ENCODE peak calls at places on chromosomes 2 and 18, in nine cellular contexts. K, A, T, Y, X, Z, E, Q and F are unnamed samples.

GRCh38 chr18:55321268-55322175 is 266.5 kb downstream of the TCF4 start:
- DNase-seq in Q (peak; percentile 52), Z (peak; percentile 57), T (peak; percentile 84), K (no peak), A (peak; percentile 92), E (peak; percentile 71), Y (no peak), X (peak; percentile 95), F (peak; percentile 16)

GRCh38 chr18:12034241-12035100 is 53.2 kb downstream of the IMPA2 start:
- DNase-seq in K (no peak), E (no peak), Z (peak; percentile 82), Y (no peak), Q (no peak), T (no peak), A (no peak), X (no peak), F (peak; percentile 50)

GRCh38 chr2:62340981-62341624 is 145.2 kb downstream of the B3GNT2 start:
- DNase-seq in A (no peak), Q (no peak), Z (no peak), K (peak; percentile 55), Y (no peak), X (peak; percentile 9), T (peak; percentile 90), E (no peak), F (no peak)

GRCh38 chr2:135843671-135844070 is 6.7 kb upstream of the LCT start:
- DNase-seq in E (no peak), A (no peak), Z (no peak), K (no peak), Q (no peak), X (no peak), T (no peak), Y (no peak), F (no peak)

GRCh38 chr2:74577448-74577847 is 22.9 kb downstream of the DOK1 start:
- DNase-seq in T (no peak), Q (no peak), Z (peak; percentile 88), X (peak; percentile 73), E (no peak), Y (no peak), K (no peak), A (no peak), F (peak; percentile 97)

GRCh38 chr18:28529644-28530043 is 352.7 kb upstream of the CDH2 start:
- DNase-seq in E (no peak), Q (no peak), Z (no peak), K (no peak), X (no peak), A (no peak), T (no peak), Y (no peak), F (no peak)

GRCh38 chr2:5125017-5125730 is 567.0 kb upstream of the SOX11 start:
- DNase-seq in T (peak; percentile 72), K (peak; percentile 68), Z (no peak), E (no peak), Q (no peak), X (no peak), Y (no peak), A (no peak), F (no peak)

GRCh38 chr2:23532311-23533013 is 147.5 kb downstream of the KLHL29 start:
- DNase-seq in A (no peak), E (no peak), Q (no peak), X (no peak), Y (no peak), Z (peak; percentile 29), K (no peak), T (no peak), F (no peak)

GRCh38 chr2:219292616-219293015 is 13.4 kb downstream of the DNAJB2 start:
- DNase-seq in A (no peak), K (no peak), Z (no peak), X (no peak), Q (no peak), Y (no peak), E (no peak), T (no peak), F (no peak)

GRCh38 chr2:68252407-68253210 is at the start of gene PPP3R1:
- DNase-seq in E (peak; percentile 98), Q (peak; percentile 94), Z (peak; percentile 89), T (peak; percentile 68), X (peak; percentile 97), A (peak; percentile 98), K (peak; percentile 68), Y (peak; percentile 76), F (peak; percentile 92)

GRCh38 chr18:46370898-46371297 is 266.7 kb downstream of the HAUS1 start:
- DNase-seq in X (no peak), T (no peak), E (no peak), K (no peak), A (no peak), Z (no peak), Q (no peak), Y (no peak), F (no peak)

GRCh38 chr2:140589273-140589672 is 1541.5 kb downstream of the LRP1B start:
- DNase-seq in T (no peak), E (no peak), A (no peak), K (no peak), X (no peak), Q (no peak), Y (no peak), Z (no peak), F (no peak)

GRCh38 chr2:216064014-216064630 is 17.5 kb downstream of the PECR start:
- DNase-seq in X (peak; percentile 32), Q (no peak), Y (no peak), T (no peak), E (no peak), A (no peak), K (no peak), Z (no peak), F (no peak)

GRCh38 chr2:285506-285905 is 2.4 kb downstream of the ALKAL2 start:
- DNase-seq in Z (no peak), Y (peak; percentile 35), E (no peak), Q (no peak), K (no peak), X (peak; percentile 75), A (no peak), T (no peak), F (no peak)

GRCh38 chr2:42959993-42960834 is 167.8 kb upstream of the HAAO start:
- DNase-seq in Y (no peak), A (no peak), E (no peak), Q (no peak), T (no peak), K (no peak), X (no peak), Z (no peak), F (no peak)

GRCh38 chr2:121790276-121790956 is 35.0 kb downstream of the TSN start:
- DNase-seq in Y (peak; percentile 41), T (no peak), Z (no peak), Q (peak; percentile 71), X (peak; percentile 89), K (no peak), E (no peak), A (no peak), F (no peak)

GRCh38 chr18:58087928-58088722 is 44.1 kb downstream of the NEDD4L start:
- DNase-seq in K (peak; percentile 5), Q (no peak), Z (no peak), T (no peak), Y (no peak), A (no peak), E (peak; percentile 67), X (no peak), F (no peak)

GRCh38 chr2:51103205-51103604 is 71.3 kb upstream of the NRXN1 start:
- DNase-seq in X (peak; percentile 29), T (no peak), Z (no peak), A (no peak), E (no peak), K (no peak), Q (peak; percentile 4), Y (no peak), F (peak; percentile 53)

GRCh38 chr2:172484253-172484652 is 56.9 kb downstream of the ITGA6 start:
- DNase-seq in E (no peak), K (no peak), A (no peak), Z (peak; percentile 11), T (peak; percentile 48), Q (peak; percentile 15), Y (no peak), X (peak; percentile 46), F (peak; percentile 67)

GRCh38 chr2:12273111-12273510 is 443.6 kb upstream of the TRIB2 start:
- DNase-seq in T (no peak), A (no peak), X (no peak), Q (no peak), E (no peak), K (no peak), Z (no peak), Y (no peak), F (no peak)

GRCh38 chr2:145598434-145598833 is 1078.5 kb upstream of the ZEB2 start:
- DNase-seq in K (no peak), X (peak; percentile 46), T (no peak), A (no peak), Z (no peak), Q (no peak), Y (no peak), E (no peak), F (no peak)

GRCh38 chr2:121634354-121635307 is 14.6 kb downstream of the CLASP1 start:
- DNase-seq in Q (peak; percentile 81), A (no peak), K (peak; percentile 50), Y (peak; percentile 46), E (no peak), T (peak; percentile 22), X (no peak), Z (no peak), F (no peak)